ENCODE peak calls at places on chromosomes 4 and X, in seven cellular contexts. V is AG08395; T is astrocyte of the spinal cord; S is ACHN; L is NCI-H1694; B is amygdala; O is activated CD4-positive, alpha-beta T cell treated with anti-CD3 and anti-CD28 coated beads, Interleukin-2, amount 50 U/mL, for 24 hours. W is an unnamed sample.

GRCh38 chr4:58139269-58139668 is 1029.1 kb upstream of the IGFBP7 start:
- DNase-seq in V (no peak), S (no peak), L (no peak), T (no peak), O (no peak), B (no peak), W (no peak)

GRCh38 chr4:87058272-87059073 is 123.7 kb downstream of the AFF1 start:
- DNase-seq in S (no peak), V (no peak), O (peak), L (no peak), T (no peak), B (no peak), W (no peak)

GRCh38 chr4:105858466-105859040 is 36.7 kb upstream of the NPNT start:
- DNase-seq in O (no peak), V (no peak), B (no peak), T (no peak), S (no peak), L (no peak), W (no peak)

GRCh38 chr4:76499461-76499860 is 64.4 kb downstream of the SHROOM3 start:
- DNase-seq in O (no peak), L (no peak), B (no peak), T (no peak), V (no peak), S (no peak), W (no peak)

GRCh38 chr4:121898150-121898549 is 27.9 kb upstream of the BBS7 start:
- DNase-seq in T (no peak), B (no peak), L (peak), V (no peak), O (no peak), S (no peak), W (no peak)

GRCh38 chr4:149784018-149784417 is 31.6 kb downstream of the IQCM start:
- DNase-seq in V (no peak), L (no peak), O (no peak), T (peak), S (no peak), B (no peak), W (no peak)

GRCh38 chr4:16550488-16550980 is 324.3 kb upstream of the TAPT1 start:
- DNase-seq in T (no peak), S (no peak), L (no peak), O (no peak), V (no peak), B (no peak), W (no peak)

GRCh38 chr4:74665346-74665745 is 129.0 kb downstream of the BTC start:
- DNase-seq in T (no peak), V (no peak), B (no peak), L (no peak), O (no peak), S (no peak), W (no peak)

GRCh38 chr4:144355809-144356757 is 215.6 kb upstream of the GYPA start:
- DNase-seq in S (peak), V (peak), L (no peak), T (peak), B (no peak), O (no peak), W (no peak)

GRCh38 chr4:184664445-184665210 is 15.1 kb downstream of the PRIMPOL start:
- DNase-seq in L (no peak), B (no peak), T (no peak), S (peak), V (peak), O (no peak), W (no peak)

GRCh38 chrX:35886135-35886534 is 33.4 kb upstream of the CFAP47 start:
- DNase-seq in L (no peak), O (no peak), T (no peak), B (no peak), V (no peak), S (no peak), W (no peak)

GRCh38 chr4:30696195-30696594 is 24.0 kb upstream of the PCDH7 start:
- DNase-seq in S (no peak), B (no peak), O (no peak), V (no peak), L (no peak), T (no peak), W (no peak)

GRCh38 chrX:69211701-69212100 is 46.4 kb upstream of the PJA1 start:
- DNase-seq in O (no peak), S (no peak), T (no peak), V (no peak), B (no peak), L (no peak), W (no peak)

GRCh38 chrX:150062292-150063137 is 124.2 kb upstream of the EOLA2 start:
- DNase-seq in B (no peak), O (no peak), T (peak), V (peak), L (no peak), S (no peak), W (peak)

W was measured in left ventricle myocardium inferior.